ENCODE peak calls at places on chromosome 1, in seven cellular contexts. V is HCT116, D is fibroblast of lung, M is mesendoderm, W is GM23248, F is H9, T is hepatocyte. A is an unnamed sample.

GRCh38 chr1:22024485-22025367 is 23.3 kb downstream of the CELA3A start:
- DNase-seq in V (peak; percentile 54), D (peak; percentile 85), M (peak; percentile 31), W (peak; percentile 90), F (peak; percentile 79), T (peak; percentile 78), A (no peak)

GRCh38 chr1:150507912-150508864 is at the start of gene ECM1:
- DNase-seq in V (no peak), D (peak; percentile 83), M (peak; percentile 82), W (peak; percentile 92), F (no peak), T (peak; percentile 64), A (peak; percentile 62)

GRCh38 chr1:81706650-81707435 is 93.9 kb upstream of the ADGRL2 start:
- DNase-seq in V (no peak), D (peak; percentile 83), M (no peak), W (peak; percentile 85), F (no peak), T (no peak), A (peak; percentile 60)

GRCh38 chr1:217534566-217534965 is 96.3 kb downstream of the GPATCH2 start:
- DNase-seq in V (no peak), D (peak; percentile 9), M (no peak), W (no peak), F (no peak), T (no peak), A (no peak)

GRCh38 chr1:8077120-8077573 is 51.0 kb upstream of the ERRFI1 start:
- DNase-seq in V (peak; percentile 88), D (peak; percentile 99), M (peak; percentile 56), W (peak; percentile 97), F (peak; percentile 41), T (peak; percentile 81), A (peak; percentile 89)

GRCh38 chr1:68361511-68361910 is 88.2 kb downstream of the RPE65 start:
- DNase-seq in V (no peak), D (peak; percentile 71), M (no peak), W (no peak), F (no peak), T (no peak), A (no peak)

GRCh38 chr1:55554611-55555010 is 339.4 kb upstream of the USP24 start:
- DNase-seq in V (no peak), D (no peak), M (no peak), W (no peak), F (no peak), T (no peak), A (no peak)

GRCh38 chr1:231684333-231685244 is 58.0 kb downstream of the DISC1 start:
- DNase-seq in V (no peak), D (peak; percentile 33), M (no peak), W (no peak), F (no peak), T (no peak), A (no peak)

GRCh38 chr1:153985984-153986761 is at the start of gene RAB13:
- DNase-seq in V (peak; percentile 61), D (peak; percentile 83), M (peak; percentile 89), W (peak; percentile 95), F (peak; percentile 93), T (peak; percentile 95), A (peak; percentile 79)

GRCh38 chr1:41361495-41362356 is 492 bp downstream of the FOXO6 start:
- DNase-seq in V (no peak), D (no peak), M (peak; percentile 50), W (peak; percentile 47), F (no peak), T (peak; percentile 69), A (no peak)

GRCh38 chr1:75275107-75275506 is 140.9 kb downstream of the LHX8 start:
- DNase-seq in V (no peak), D (peak; percentile 3), M (no peak), W (no peak), F (no peak), T (no peak), A (no peak)

GRCh38 chr1:153536618-153537375 is 1.0 kb upstream of the S100A6 start:
- DNase-seq in V (no peak), D (no peak), M (no peak), W (no peak), F (no peak), T (no peak), A (no peak)

GRCh38 chr1:241813768-241814270 is 34.2 kb upstream of the EXO1 start:
- DNase-seq in V (no peak), D (no peak), M (no peak), W (no peak), F (no peak), T (no peak), A (peak; percentile 10)

GRCh38 chr1:228259368-228259894 is 51.6 kb downstream of the OBSCN start:
- DNase-seq in V (no peak), D (no peak), M (no peak), W (no peak), F (no peak), T (no peak), A (no peak)

GRCh38 chr1:61637470-61637869 is 87.5 kb downstream of the TM2D1 start:
- DNase-seq in V (no peak), D (no peak), M (no peak), W (no peak), F (no peak), T (no peak), A (no peak)

GRCh38 chr1:6262570-6263420 is 1.9 kb upstream of the GPR153 start:
- DNase-seq in V (no peak), D (no peak), M (no peak), W (peak; percentile 63), F (no peak), T (no peak), A (no peak)

GRCh38 chr1:110176299-110176956 is 26.1 kb downstream of the SLC6A17 start:
- DNase-seq in V (no peak), D (no peak), M (no peak), W (no peak), F (no peak), T (peak; percentile 35), A (peak; percentile 17)

GRCh38 chr1:3611170-3612019 is at the start of gene MEGF6:
- DNase-seq in V (peak; percentile 69), D (peak; percentile 29), M (peak; percentile 94), W (peak; percentile 46), F (peak; percentile 98), T (peak; percentile 95), A (no peak)

GRCh38 chr1:2595261-2595811 is 8.8 kb downstream of the PRXL2B start:
- DNase-seq in V (no peak), D (no peak), M (no peak), W (no peak), F (peak; percentile 19), T (no peak), A (no peak)
- H3K27ac ChIP-seq in V (no peak overlapping the region), D (no peak overlapping the region), M (no peak overlapping the region), W (no peak overlapping the region), F (no peak overlapping the region), T (no peak overlapping the region), A (no peak overlapping the region)

GRCh38 chr1:31938184-31938975 is at the start of gene PTP4A2:
- DNase-seq in V (peak; percentile 96), D (peak; percentile 88), M (peak; percentile 98), W (peak; percentile 96), F (peak; percentile 98), T (peak; percentile 97), A (peak; percentile 95)
- H3K79me2 ChIP-seq in V (peaks cover 45% of the 10 kb centered on the region), D (peaks cover 43% of the 10 kb centered on the region), M (peaks cover 42% of the 10 kb centered on the region), W (peaks cover 45% of the 10 kb centered on the region), F (peaks cover 32% of the 10 kb centered on the region), T (peaks cover 45% of the 10 kb centered on the region), A (peaks cover 48% of the 10 kb centered on the region)

DNA sequence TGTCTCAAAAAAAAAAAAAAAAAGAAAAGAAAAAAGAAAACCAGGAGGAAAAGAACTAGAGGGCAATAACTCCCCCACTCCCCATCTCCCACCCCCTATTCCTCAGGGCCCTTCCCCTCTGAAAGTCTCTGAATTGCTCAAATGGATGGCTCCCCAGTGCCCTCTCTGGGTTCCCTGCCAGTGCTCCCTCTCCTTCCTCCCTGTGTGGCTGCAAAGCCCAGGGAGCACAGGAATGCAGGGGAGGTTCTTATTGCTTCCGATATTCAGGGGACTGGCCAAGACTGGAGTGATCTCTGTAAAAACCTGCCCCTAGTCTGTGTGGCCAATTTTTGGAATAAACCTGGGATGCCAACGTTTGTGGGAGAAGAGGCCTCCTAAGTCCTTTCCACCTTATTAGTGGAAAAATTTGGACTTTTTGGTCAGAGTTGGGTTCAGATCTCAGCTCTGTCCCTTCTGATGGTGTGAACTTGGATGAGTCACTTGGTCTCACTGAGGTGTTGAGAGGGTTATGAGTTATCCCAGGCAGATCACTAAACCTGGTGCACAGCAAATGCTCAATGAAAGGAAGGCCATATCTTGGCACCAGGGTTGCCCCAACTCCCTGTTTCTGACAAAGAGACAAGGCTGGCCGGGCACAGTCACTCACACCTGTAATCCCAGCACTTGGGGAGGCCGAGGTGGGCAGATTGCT is 13.4 kb upstream of the ARHGEF10L start:
- DNase-seq in V (no peak), D (no peak), M (no peak), W (peak; percentile 44), F (no peak), T (no peak), A (no peak)
- H3K27ac ChIP-seq in V (peak overlapping the region; percentile 41), D (no peak overlapping the region), M (no peak overlapping the region), W (no peak overlapping the region), F (no peak overlapping the region), T (no peak overlapping the region), A (no peak overlapping the region)

GRCh38 chr1:86924324-86924960 is 10.0 kb downstream of the HS2ST1 start:
- DNase-seq in V (no peak), D (no peak), M (no peak), W (no peak), F (no peak), T (no peak), A (no peak)

GRCh38 chr1:86925742-86926141 is 11.3 kb downstream of the HS2ST1 start:
- DNase-seq in V (no peak), D (no peak), M (no peak), W (no peak), F (no peak), T (no peak), A (no peak)

GRCh38 chr1:86926886-86927285 is 12.5 kb downstream of the HS2ST1 start:
- DNase-seq in V (no peak), D (no peak), M (no peak), W (peak; percentile 24), F (no peak), T (no peak), A (peak; percentile 23)

GRCh38 chr1:86933051-86933450 is 18.6 kb downstream of the HS2ST1 start:
- DNase-seq in V (no peak), D (no peak), M (no peak), W (no peak), F (no peak), T (no peak), A (no peak)

DNA sequence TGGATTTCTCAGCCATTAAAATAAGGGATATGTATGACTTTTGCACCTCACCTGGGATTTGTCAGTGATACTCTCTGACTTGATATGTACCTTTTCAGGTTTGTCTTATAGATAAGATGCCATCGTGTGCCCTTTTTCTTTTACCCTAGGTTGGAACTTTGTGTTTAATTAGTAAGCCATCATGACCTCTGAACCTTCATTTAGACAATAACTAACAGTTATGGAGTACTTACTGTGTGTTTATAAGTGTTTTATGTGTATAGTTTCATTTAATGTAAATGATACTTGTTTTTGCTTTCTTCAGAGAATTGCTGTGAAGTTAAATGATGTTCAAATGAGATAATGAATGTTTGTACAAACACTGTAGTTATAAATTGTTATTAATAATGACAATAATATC is 14.4 kb downstream of the HS2ST1 start:
- DNase-seq in V (no peak), D (no peak), M (no peak), W (no peak), F (no peak), T (no peak), A (no peak)
- H3K79me2 ChIP-seq in V (peaks cover 65% of the 10 kb centered on the region), D (peaks cover 14% of the 10 kb centered on the region), M (peaks cover 7% of the 10 kb centered on the region), W (peaks cover 62% of the 10 kb centered on the region), F (peaks cover 9% of the 10 kb centered on the region), T (peaks cover 97% of the 10 kb centered on the region), A (peaks cover 50% of the 10 kb centered on the region)

GRCh38 chr1:19058476-19058797 is 102.0 kb upstream of the IFFO2 start:
- DNase-seq in V (no peak), D (no peak), M (no peak), W (no peak), F (no peak), T (no peak), A (no peak)
- H3K27ac ChIP-seq in V (no peak overlapping the region), D (no peak overlapping the region), M (no peak overlapping the region), W (no peak overlapping the region), F (no peak overlapping the region), T (no peak overlapping the region), A (no peak overlapping the region)

GRCh38 chr1:53728702-53729535 is 10.0 kb downstream of the GLIS1 start:
- DNase-seq in V (no peak), D (no peak), M (no peak), W (no peak), F (no peak), T (no peak), A (no peak)
- H3K79me2 ChIP-seq in V (no peaks in the 10 kb centered on the region), D (no peaks in the 10 kb centered on the region), M (peaks cover 25% of the 10 kb centered on the region), W (no peaks in the 10 kb centered on the region), F (no peaks in the 10 kb centered on the region), T (no peaks in the 10 kb centered on the region), A (no peaks in the 10 kb centered on the region)

A was measured in mammary epithelial cell.